ENCODE peak calls at places on chromosomes 16 and 17, in eight cellular contexts. K, W, Y, R, Z, G, I and N are unnamed samples.

GRCh38 chr17:80796430-80796861 is 195.2 kb upstream of the CHMP6 start:
- DNase-seq in K (no peak), Y (peak), I (no peak), G (no peak), Z (no peak), R (no peak), W (no peak), N (no peak)

GRCh38 chr16:88936008-88936912 is 40.7 kb downstream of the CBFA2T3 start:
- DNase-seq in K (peak), I (no peak), Y (no peak), W (no peak), R (no peak), Z (no peak), G (peak), N (peak)

GRCh38 chr16:78034530-78034929 is 12.2 kb downstream of the CLEC3A start:
- DNase-seq in Z (no peak), R (no peak), Y (no peak), G (no peak), I (no peak), W (no peak), K (no peak), N (no peak)

GRCh38 chr17:12104831-12105230 is 84.2 kb downstream of the MAP2K4 start:
- DNase-seq in W (no peak), G (no peak), K (no peak), R (no peak), Y (no peak), Z (no peak), I (no peak), N (no peak)

GRCh38 chr16:69031877-69032301 is 73.6 kb upstream of the HAS3 start:
- DNase-seq in G (no peak), K (peak), R (no peak), I (no peak), W (no peak), Z (no peak), Y (no peak), N (peak)

GRCh38 chr16:13919330-13919682 is 648 bp upstream of the ERCC4 start:
- DNase-seq in G (no peak), Y (no peak), K (no peak), Z (no peak), R (no peak), W (no peak), I (no peak), N (peak)

GRCh38 chr17:74446551-74447500 is 14.9 kb downstream of the GPRC5C start:
- DNase-seq in Y (peak), K (no peak), I (no peak), W (no peak), Z (peak), R (no peak), G (no peak), N (no peak)

GRCh38 chr17:4986403-4986802 is 1.1 kb downstream of the CAMTA2 start:
- DNase-seq in G (no peak), R (no peak), Z (no peak), I (no peak), W (peak), K (no peak), Y (no peak), N (no peak)

GRCh38 chr16:66474750-66475199 is 47.7 kb downstream of the BEAN1 start:
- DNase-seq in W (peak), K (no peak), G (no peak), Y (no peak), I (no peak), R (no peak), Z (no peak), N (no peak)

GRCh38 chr16:57335361-57335760 is 23.2 kb upstream of the CCL22 start:
- DNase-seq in G (no peak), R (peak), Y (no peak), W (no peak), Z (no peak), I (no peak), K (no peak), N (no peak)

GRCh38 chr16:6946802-6947201 is 385.8 kb upstream of the RBFOX1 start:
- DNase-seq in Y (no peak), G (no peak), I (no peak), K (no peak), Z (no peak), W (no peak), R (no peak), N (no peak)

GRCh38 chr16:56625943-56626654 is 518 bp downstream of the MT1E start:
- DNase-seq in Y (peak), K (peak), W (no peak), R (no peak), I (no peak), Z (no peak), G (peak), N (no peak)

GRCh38 chr16:66953462-66954096 is 7.5 kb upstream of the CES3 start:
- DNase-seq in I (no peak), Z (no peak), G (no peak), Y (no peak), K (no peak), R (no peak), W (no peak), N (no peak)

GRCh38 chr17:57645950-57646686 is 99.0 kb downstream of the CCDC182 start:
- DNase-seq in R (no peak), I (no peak), K (no peak), Z (no peak), W (no peak), Y (no peak), G (no peak), N (no peak)

GRCh38 chr17:27939489-27940465 is 46.6 kb upstream of the LYRM9 start:
- DNase-seq in Z (no peak), I (no peak), R (no peak), W (no peak), G (no peak), Y (no peak), K (no peak), N (no peak)

GRCh38 chr17:33038740-33039139 is 47.1 kb downstream of the SPACA3 start:
- DNase-seq in K (no peak), Z (peak), Y (no peak), R (no peak), G (peak), I (no peak), W (no peak), N (no peak)

GRCh38 chr17:61353211-61353610 is 46.4 kb upstream of the TBX2 start:
- DNase-seq in R (no peak), Z (no peak), Y (no peak), G (no peak), K (no peak), W (no peak), I (no peak), N (no peak)

GRCh38 chr17:83174859-83175550 is 95.6 kb downstream of the METRNL start:
- DNase-seq in W (no peak), G (no peak), I (no peak), Y (peak), Z (no peak), K (no peak), R (no peak), N (no peak)

GRCh38 chr17:7141824-7142223 is 27.2 kb upstream of the ASGR2 start:
- DNase-seq in W (peak), R (no peak), Y (no peak), G (no peak), I (no peak), Z (no peak), K (peak), N (no peak)

GRCh38 chr17:61758430-61758829 is 104.9 kb downstream of the BRIP1 start:
- DNase-seq in W (no peak), R (no peak), K (no peak), G (no peak), Z (no peak), I (no peak), Y (no peak), N (no peak)

GRCh38 chr16:31569360-31569717 is 41.6 kb downstream of the AHSP start:
- DNase-seq in I (no peak), W (no peak), Y (no peak), Z (no peak), G (no peak), R (no peak), K (no peak), N (no peak)

GRCh38 chr17:67532326-67532871 is 155.3 kb downstream of the PITPNC1 start:
- DNase-seq in R (no peak), Y (no peak), G (no peak), I (no peak), K (no peak), Z (peak), W (no peak), N (no peak)

GRCh38 chr17:83106036-83106577 is 26.7 kb downstream of the METRNL start:
- DNase-seq in G (no peak), K (no peak), R (no peak), Y (no peak), I (no peak), Z (no peak), W (no peak), N (no peak)

GRCh38 chr17:40349477-40350409 is 14.8 kb downstream of the GJD3 start:
- DNase-seq in K (no peak), I (no peak), Y (no peak), R (no peak), G (no peak), Z (no peak), W (no peak), N (no peak)

GRCh38 chr17:78104540-78104941 is 24.0 kb downstream of the TMC6 start:
- DNase-seq in Z (no peak), W (no peak), K (no peak), I (no peak), R (no peak), Y (peak), G (no peak), N (no peak)

GRCh38 chr16:24999088-24999670 is 16.0 kb downstream of the ARHGAP17 start:
- DNase-seq in R (no peak), Y (no peak), W (no peak), I (no peak), K (no peak), Z (no peak), G (no peak), N (no peak)

GRCh38 chr16:80016689-80017088 is 416.2 kb upstream of the MAF start:
- DNase-seq in Z (no peak), R (no peak), K (no peak), Y (no peak), G (no peak), I (no peak), W (no peak), N (no peak)

GRCh38 chr16:25812215-25812614 is 120.5 kb downstream of the HS3ST4 start:
- DNase-seq in W (no peak), Y (no peak), K (no peak), Z (no peak), G (no peak), I (no peak), R (no peak), N (no peak)

GRCh38 chr17:57939797-57940196 is 15.4 kb downstream of the CUEDC1 start:
- DNase-seq in W (peak), K (no peak), R (no peak), I (no peak), Z (no peak), Y (no peak), G (no peak), N (no peak)

GRCh38 chr16:69316595-69317034 is 5.5 kb downstream of the VPS4A start:
- DNase-seq in Y (peak), Z (no peak), W (no peak), K (no peak), I (no peak), G (no peak), R (no peak), N (no peak)